ENCODE peak calls at places on chromosome X, in eight cellular contexts. W is glutamatergic neuron; P is neural progenitor cell; X is HTR-8/SVneo; Y is suprapubic skin; K is tibial artery; H is NCI-H510A treated with DMSO at 0.1 percent for 48 hours; A is effector CD4-positive, alpha-beta T cell. R is an unnamed sample.

GRCh38 chrX:132497432-132497831 is 8.6 kb upstream of the MBNL3 start:
- DNase-seq in Y (no peak), W (no peak), H (no peak), P (peak), K (no peak), A (no peak), X (no peak), R (peak)

GRCh38 chrX:45006002-45006800 is 133.2 kb downstream of the KDM6A start:
- DNase-seq in K (no peak), Y (no peak), W (no peak), P (no peak), X (no peak), H (no peak), A (no peak), R (no peak)

GRCh38 chrX:104307341-104307740 is 52.6 kb upstream of the ESX1 start:
- DNase-seq in Y (no peak), P (no peak), X (no peak), W (no peak), H (no peak), K (no peak), A (no peak), R (no peak)

GRCh38 chrX:259692-260355 is 21.4 kb upstream of the PLCXD1 start:
- DNase-seq in P (peak), W (no peak), H (no peak), A (no peak), Y (peak), X (no peak), K (no peak), R (peak)

GRCh38 chrX:102085706-102086105 is 39.8 kb upstream of the TCEAL2 start:
- DNase-seq in K (no peak), P (no peak), H (no peak), W (no peak), X (no peak), A (no peak), Y (no peak), R (peak)

GRCh38 chrX:150062292-150063137 is 124.2 kb upstream of the EOLA2 start:
- DNase-seq in A (no peak), W (no peak), Y (no peak), P (no peak), X (peak), K (peak), H (peak), R (no peak)

GRCh38 chrX:41759817-41760216 is 35.8 kb downstream of the GPR82 start:
- DNase-seq in A (no peak), K (no peak), X (peak), W (no peak), P (peak), H (no peak), Y (no peak), R (no peak)

GRCh38 chrX:39199429-39199828 is 398.2 kb downstream of the MID1IP1 start:
- DNase-seq in K (no peak), W (no peak), A (no peak), Y (no peak), P (no peak), X (no peak), H (no peak), R (no peak)

GRCh38 chrX:79524642-79525041 is 157.5 kb upstream of the ITM2A start:
- DNase-seq in P (peak), W (no peak), H (no peak), X (no peak), Y (no peak), K (no peak), A (no peak), R (peak)

GRCh38 chrX:50615570-50616158 is 145.0 kb upstream of the DGKK start:
- DNase-seq in W (no peak), A (no peak), K (no peak), X (no peak), Y (no peak), H (no peak), P (no peak), R (no peak)

GRCh38 chrX:134743121-134743520 is 84.8 kb upstream of the PLAC1 start:
- DNase-seq in A (no peak), W (no peak), P (no peak), H (no peak), X (no peak), K (no peak), Y (no peak), R (no peak)

GRCh38 chrX:43003939-43004338 is 226.0 kb upstream of the PPP1R2C start:
- DNase-seq in K (no peak), X (no peak), H (no peak), Y (no peak), A (no peak), P (no peak), W (no peak), R (no peak)

GRCh38 chrX:40155617-40156471 is 58.1 kb upstream of the BCOR start:
- DNase-seq in Y (no peak), H (no peak), K (no peak), X (no peak), W (peak), P (peak), A (no peak), R (peak)

GRCh38 chrX:148426467-148426866 is 74.0 kb upstream of the AFF2 start:
- DNase-seq in K (no peak), Y (no peak), P (no peak), X (no peak), A (no peak), W (no peak), H (no peak), R (peak)

GRCh38 chrX:102155806-102156179 is at the start of gene BEX5:
- DNase-seq in W (peak), P (peak), K (peak), H (peak), X (peak), Y (no peak), A (peak), R (peak)

GRCh38 chrX:135112743-135113142 is 7.6 kb downstream of the ETDB start:
- DNase-seq in K (no peak), A (no peak), P (no peak), Y (no peak), H (no peak), W (no peak), X (no peak), R (no peak)

GRCh38 chrX:49155243-49155899 is 7.2 kb upstream of the MAGIX start:
- DNase-seq in K (no peak), X (no peak), A (no peak), W (no peak), Y (no peak), H (peak), P (peak), R (peak)

GRCh38 chrX:132401935-132402334 is 86.9 kb downstream of the MBNL3 start:
- DNase-seq in P (no peak), A (no peak), H (no peak), W (no peak), K (no peak), X (no peak), Y (no peak), R (no peak)

GRCh38 chrX:38166478-38167083 is 54.1 kb downstream of the SRPX start:
- DNase-seq in W (no peak), K (no peak), H (peak), P (peak), X (peak), Y (no peak), A (peak), R (no peak)

GRCh38 chrX:76428243-76429130 is 977 bp downstream of the MAGEE1 start:
- DNase-seq in Y (peak), W (peak), P (peak), A (peak), H (no peak), K (no peak), X (no peak), R (peak)